ENCODE peak calls at places on chromosomes 16 and 17, in eight cellular contexts. F, C, N, X, G, H, Q and S are unnamed samples.

GRCh38 chr16:81136331-81137011 is 40.3 kb upstream of the GCSH start:
- DNase-seq in F (no peak), C (no peak), N (no peak), X (no peak), G (no peak), H (no peak), Q (no peak), S (no peak)

GRCh38 chr17:64001763-64002529 is 3.8 kb downstream of the PRR29 start:
- DNase-seq in F (no peak), C (peak), N (no peak), X (peak), G (no peak), H (no peak), Q (peak), S (no peak)

GRCh38 chr17:74552037-74552436 is 6.1 kb upstream of the CD300C start:
- DNase-seq in F (peak), C (no peak), N (no peak), X (no peak), G (no peak), H (no peak), Q (no peak), S (no peak)

GRCh38 chr17:910503-911194 is 68.9 kb downstream of the NXN start:
- DNase-seq in F (no peak), C (no peak), N (no peak), X (no peak), G (no peak), H (peak), Q (no peak), S (no peak)

GRCh38 chr16:70703041-70703834 is 17.4 kb upstream of the MTSS2 start:
- DNase-seq in F (peak), C (peak), N (no peak), X (peak), G (peak), H (peak), Q (peak), S (no peak)

GRCh38 chr17:81426676-81427445 is 31.6 kb downstream of the BAHCC1 start:
- DNase-seq in F (no peak), C (no peak), N (no peak), X (no peak), G (no peak), H (no peak), Q (no peak), S (peak)

GRCh38 chr16:49049191-49049590 is 232.4 kb downstream of the CBLN1 start:
- DNase-seq in F (peak), C (no peak), N (no peak), X (no peak), G (no peak), H (no peak), Q (no peak), S (no peak)

GRCh38 chr17:48809182-48809581 is 7.8 kb downstream of the TTLL6 start:
- DNase-seq in F (no peak), C (no peak), N (no peak), X (no peak), G (no peak), H (no peak), Q (no peak), S (no peak)

GRCh38 chr17:1186923-1187771 is 7.4 kb upstream of the ABR start:
- DNase-seq in F (peak), C (peak), N (peak), X (peak), G (peak), H (peak), Q (peak), S (no peak)

GRCh38 chr17:31877911-31878702 is 19.1 kb upstream of the COPRS start:
- DNase-seq in F (no peak), C (peak), N (no peak), X (peak), G (no peak), H (no peak), Q (peak), S (peak)

GRCh38 chr17:10149573-10150399 is 48.6 kb downstream of the GAS7 start:
- DNase-seq in F (no peak), C (peak), N (no peak), X (no peak), G (peak), H (peak), Q (peak), S (peak)

GRCh38 chr16:24800586-24800985 is 45.2 kb upstream of the SLC5A11 start:
- DNase-seq in F (no peak), C (peak), N (no peak), X (no peak), G (peak), H (no peak), Q (peak), S (no peak)

GRCh38 chr17:51815097-51815496 is 343.4 kb downstream of the CA10 start:
- DNase-seq in F (no peak), C (no peak), N (no peak), X (no peak), G (no peak), H (no peak), Q (no peak), S (no peak)

GRCh38 chr16:65070831-65071230 is 51.0 kb downstream of the CDH11 start:
- DNase-seq in F (peak), C (peak), N (no peak), X (peak), G (peak), H (peak), Q (peak), S (no peak)

GRCh38 chr16:68093816-68094613 is 8.8 kb downstream of the NFATC3 start:
- DNase-seq in F (no peak), C (peak), N (peak), X (no peak), G (peak), H (peak), Q (peak), S (no peak)

DNA sequence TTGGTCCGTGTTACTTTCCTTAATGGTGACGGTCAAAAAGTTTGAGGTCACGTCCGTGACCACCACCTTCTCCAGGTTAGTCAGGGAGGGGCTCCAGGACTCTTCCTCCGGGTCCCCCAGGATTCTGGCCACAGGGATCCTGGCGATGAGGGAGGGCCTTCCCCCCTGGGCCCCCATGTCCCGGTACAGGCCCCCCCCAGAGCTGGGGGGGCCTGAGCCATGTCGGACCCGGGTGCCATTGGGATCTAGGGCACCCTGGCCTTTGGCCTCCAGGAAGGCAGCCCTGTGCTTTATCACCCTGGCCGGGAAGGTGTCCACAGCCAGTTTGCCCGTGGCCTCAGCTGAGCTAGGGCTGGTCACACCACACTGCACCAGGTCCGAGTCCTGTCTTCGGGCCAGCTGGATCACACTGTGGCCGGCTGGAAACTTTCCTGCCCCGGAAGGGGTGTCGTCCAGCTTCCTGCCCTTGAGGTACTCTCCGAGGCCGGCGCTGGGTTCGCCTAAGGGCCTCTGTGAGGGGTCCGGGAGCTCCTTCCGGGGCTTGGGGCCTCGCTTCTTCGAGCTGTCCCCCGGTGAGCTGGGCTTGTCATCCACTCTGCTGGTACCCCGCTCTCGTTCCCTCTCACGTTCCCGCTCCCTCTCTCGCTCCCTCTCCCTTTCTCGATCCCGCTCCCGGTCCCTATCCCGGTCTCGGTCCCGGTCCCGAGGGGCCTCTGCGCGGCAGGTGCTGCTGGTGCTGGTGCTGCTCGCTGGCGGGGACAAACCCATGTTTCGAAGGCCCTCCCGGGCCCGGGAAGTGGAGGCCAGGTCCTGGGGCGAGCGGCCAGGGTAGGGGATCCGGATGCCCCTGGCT is 2.0 kb downstream of the CBX8 start:
- DNase-seq in F (no peak), C (no peak), N (no peak), X (no peak), G (peak), H (no peak), Q (no peak), S (no peak)
- H3K4me3 ChIP-seq in F (no peak), C (no peak), N (no peak), X (no peak), G (no peak), H (no peak), Q (no peak), S (no peak)

GRCh38 chr17:76248013-76248782 is 7.9 kb upstream of the RNF157 start:
- DNase-seq in F (no peak), C (no peak), N (no peak), X (no peak), G (no peak), H (no peak), Q (no peak), S (no peak)
- H3K4me3 ChIP-seq in F (no peak), C (no peak), N (no peak), X (no peak), G (no peak), H (no peak), Q (no peak), S (no peak)

GRCh38 chr16:56700631-56701030 is 18.4 kb downstream of the MT1X start:
- DNase-seq in F (no peak), C (no peak), N (no peak), X (no peak), G (no peak), H (no peak), Q (no peak), S (no peak)
- H3K4me3 ChIP-seq in F (no peak), C (no peak), N (no peak), X (no peak), G (no peak), H (no peak), Q (no peak), S (no peak)

DNA sequence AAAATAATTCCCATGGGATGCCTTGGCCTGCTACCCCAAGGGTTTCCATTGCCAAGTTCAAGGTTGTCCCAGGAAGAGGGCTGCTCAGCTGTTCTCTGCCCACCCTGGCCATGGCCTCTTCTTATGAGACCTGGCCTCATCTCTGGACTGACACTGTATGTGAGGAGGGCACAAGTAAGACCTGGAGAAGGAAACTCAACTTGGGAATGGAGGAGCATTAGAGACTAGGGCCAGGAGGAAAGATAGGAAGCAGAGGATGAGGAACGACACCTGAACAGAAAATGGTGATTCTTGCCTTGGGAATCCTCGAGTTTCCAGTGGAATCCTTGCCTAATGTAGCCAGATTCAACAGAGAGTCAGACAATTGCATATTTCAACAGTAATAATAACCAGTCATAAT is 24.6 kb upstream of the GOSR2 start:
- DNase-seq in F (no peak), C (no peak), N (no peak), X (no peak), G (no peak), H (no peak), Q (no peak), S (no peak)
- H3K4me3 ChIP-seq in F (no peak), C (no peak), N (no peak), X (no peak), G (no peak), H (no peak), Q (no peak), S (no peak)

DNA sequence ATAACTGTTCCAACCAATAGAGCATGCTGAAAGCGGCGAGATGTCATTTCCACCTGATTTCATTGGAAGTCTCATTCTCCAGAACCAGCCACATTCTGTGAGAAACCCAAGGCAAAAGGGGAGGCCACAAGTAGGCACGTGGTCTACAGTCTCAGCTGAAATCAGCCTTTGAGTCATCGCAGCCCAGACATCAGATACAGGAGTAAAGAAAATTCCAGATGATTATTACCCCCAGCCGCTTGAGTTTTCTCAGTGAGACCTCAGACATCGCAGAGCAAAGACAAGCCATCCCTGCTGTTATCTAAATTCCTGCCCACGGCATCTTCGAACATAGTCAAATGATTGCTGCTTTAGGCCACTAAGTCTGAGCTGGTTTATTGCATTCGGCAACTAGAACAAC is 23.1 kb downstream of the STAT3 start:
- DNase-seq in F (no peak), C (peak), N (no peak), X (peak), G (no peak), H (no peak), Q (peak), S (no peak)
- H3K4me3 ChIP-seq in F (no peak), C (no peak), N (no peak), X (no peak), G (no peak), H (no peak), Q (no peak), S (no peak)

GRCh38 chr17:65558683-65559311 is 2.7 kb downstream of the AXIN2 start:
- DNase-seq in F (no peak), C (no peak), N (peak), X (no peak), G (peak), H (no peak), Q (no peak), S (no peak)

GRCh38 chr17:65558311-65558682 is 3.2 kb downstream of the AXIN2 start:
- DNase-seq in F (no peak), C (no peak), N (no peak), X (peak), G (no peak), H (no peak), Q (no peak), S (no peak)

GRCh38 chr17:65556014-65556909 is 5.2 kb downstream of the AXIN2 start:
- DNase-seq in F (peak), C (peak), N (peak), X (peak), G (peak), H (peak), Q (peak), S (peak)

GRCh38 chr17:65556910-65557348 is 4.5 kb downstream of the AXIN2 start:
- DNase-seq in F (no peak), C (no peak), N (peak), X (no peak), G (no peak), H (no peak), Q (no peak), S (no peak)

DNA sequence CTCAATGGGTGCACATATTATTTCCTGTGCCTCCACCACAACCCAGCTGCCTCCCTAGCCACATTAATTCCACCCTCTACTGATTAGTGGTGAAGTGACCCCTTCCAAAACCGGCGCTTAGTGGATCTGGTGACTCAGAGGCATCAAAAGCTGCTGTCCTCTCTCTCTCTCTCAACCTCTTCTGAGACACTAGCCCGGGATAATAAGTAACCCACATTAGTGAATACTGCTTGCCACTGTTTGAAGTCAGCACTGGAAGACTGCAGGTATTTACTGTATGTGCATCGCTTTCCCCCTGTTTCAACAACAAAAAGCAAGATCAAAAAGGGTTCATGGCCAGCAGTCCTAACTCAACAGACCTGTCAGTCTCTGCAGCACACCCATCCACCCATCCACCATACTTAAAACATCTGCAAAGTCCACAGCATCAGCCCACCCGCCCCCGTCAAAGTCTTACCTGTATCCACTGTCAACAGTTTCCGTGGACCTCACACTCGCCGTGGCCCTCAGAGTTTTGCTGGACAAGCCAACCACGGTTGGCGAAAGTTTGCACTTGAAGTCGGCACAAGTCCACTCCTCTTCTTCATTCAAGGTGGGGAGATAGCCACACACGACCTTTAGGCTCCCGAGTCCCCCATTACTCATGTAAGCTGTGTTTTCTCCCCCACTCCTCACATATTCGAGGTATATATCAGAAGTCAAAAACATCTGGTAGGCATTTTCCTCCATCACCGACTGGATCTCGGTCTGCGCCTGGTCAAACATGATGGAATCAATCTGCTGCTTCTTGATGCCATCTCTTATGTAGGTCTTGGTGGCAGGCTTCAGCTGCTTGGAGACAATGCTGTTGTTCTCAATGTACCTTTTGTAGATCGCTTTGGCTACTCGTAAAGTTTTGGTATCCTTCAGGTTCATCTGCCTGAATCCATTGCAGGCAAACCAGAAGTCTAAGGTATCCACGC is 3.8 kb downstream of the AXIN2 start:
- DNase-seq in F (no peak), C (peak), N (peak), X (no peak), G (no peak), H (peak), Q (peak), S (peak)
- H3K4me3 ChIP-seq in F (no peak), C (no peak), N (peak), X (no peak), G (no peak), H (peak), Q (peak), S (no peak)

DNA sequence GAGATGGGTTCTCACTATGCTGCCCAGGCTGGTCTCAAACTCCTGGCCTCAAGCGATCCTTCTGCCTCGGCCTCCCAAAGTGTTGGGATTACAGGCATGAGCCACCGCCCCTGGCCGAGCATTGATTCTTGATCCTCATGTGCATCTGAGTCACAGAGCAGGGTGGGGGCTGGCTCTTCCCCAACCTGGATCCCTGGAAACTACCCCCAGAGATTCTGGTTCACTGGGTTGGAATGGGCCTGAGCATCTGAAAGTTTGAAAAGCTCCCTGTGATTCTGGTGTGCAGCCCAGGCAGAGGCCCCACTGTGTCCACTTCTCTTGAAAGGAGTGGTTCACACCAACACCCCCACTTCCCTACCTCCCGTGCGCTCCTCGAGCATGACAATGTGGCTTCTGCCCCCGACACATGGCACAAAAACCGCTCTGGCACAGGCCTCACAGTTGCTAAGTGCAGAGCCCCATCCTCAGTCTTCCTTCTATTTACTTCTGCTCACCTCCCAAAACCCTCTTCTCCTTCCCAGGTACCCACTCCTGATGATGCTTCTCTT is 4.6 kb downstream of the QPRT start:
- DNase-seq in F (no peak), C (no peak), N (no peak), X (no peak), G (no peak), H (no peak), Q (no peak), S (no peak)
- H3K4me3 ChIP-seq in F (no peak), C (no peak), N (no peak), X (no peak), G (no peak), H (no peak), Q (no peak), S (no peak)

GRCh38 chr17:60862482-60862881 is 184.8 kb downstream of the BCAS3 start:
- DNase-seq in F (no peak), C (no peak), N (no peak), X (no peak), G (no peak), H (no peak), Q (no peak), S (no peak)
- H3K4me3 ChIP-seq in F (no peak), C (no peak), N (no peak), X (no peak), G (no peak), H (no peak), Q (no peak), S (no peak)